ENCODE peak calls at places on chromosomes 6 and 20, in five cellular contexts. One of them, this sample, is unnamed.

GRCh38 chr6:161236091-161236633 is 37.7 kb downstream of the AGPAT4 start:
- DNase-seq in heart left ventricle: no peak
- DNase-seq in endodermal cell: no peak
- DNase-seq in adrenal gland: no peak
- DNase-seq in A549: no peak
- DNase-seq in this sample: no peak

GRCh38 chr6:16352258-16352635 is 113.9 kb downstream of the GMPR start:
- DNase-seq in endodermal cell: peak; percentile 33
- DNase-seq in A549: no peak
- DNase-seq in adrenal gland: no peak
- DNase-seq in heart left ventricle: no peak
- DNase-seq in this sample: no peak

GRCh38 chr6:136526937-136527336 is 23.3 kb downstream of the MAP7 start:
- DNase-seq in adrenal gland: no peak
- DNase-seq in A549: no peak
- DNase-seq in heart left ventricle: no peak
- DNase-seq in endodermal cell: no peak
- DNase-seq in this sample: no peak

GRCh38 chr6:133099573-133099972 is 141.6 kb upstream of the EYA4 start:
- DNase-seq in adrenal gland: no peak
- DNase-seq in endodermal cell: no peak
- DNase-seq in A549: no peak
- DNase-seq in heart left ventricle: no peak
- DNase-seq in this sample: peak; percentile 96

GRCh38 chr6:36769676-36770499 is 69.4 kb downstream of the CPNE5 start:
- DNase-seq in endodermal cell: peak; percentile 70
- DNase-seq in heart left ventricle: no peak
- DNase-seq in A549: no peak
- DNase-seq in adrenal gland: peak; percentile 36
- DNase-seq in this sample: no peak

GRCh38 chr20:25090492-25091429 is 8.8 kb upstream of the VSX1 start:
- DNase-seq in heart left ventricle: no peak
- DNase-seq in adrenal gland: no peak
- DNase-seq in endodermal cell: no peak
- DNase-seq in A549: no peak
- DNase-seq in this sample: no peak

GRCh38 chr6:16674666-16675392 is 86.4 kb downstream of the ATXN1 start:
- DNase-seq in adrenal gland: no peak
- DNase-seq in heart left ventricle: no peak
- DNase-seq in A549: no peak
- DNase-seq in endodermal cell: no peak
- DNase-seq in this sample: no peak

GRCh38 chr6:36197739-36198221 is 1.2 kb downstream of the BRPF3 start:
- DNase-seq in heart left ventricle: no peak
- DNase-seq in A549: no peak
- DNase-seq in endodermal cell: no peak
- DNase-seq in adrenal gland: peak; percentile 48
- DNase-seq in this sample: peak; percentile 20

GRCh38 chr20:1336699-1337387 is 7.9 kb upstream of the SDCBP2 start:
- DNase-seq in heart left ventricle: peak; percentile 87
- DNase-seq in A549: no peak
- DNase-seq in endodermal cell: peak; percentile 45
- DNase-seq in adrenal gland: peak; percentile 68
- DNase-seq in this sample: peak; percentile 22

GRCh38 chr6:79269877-79270276 is 35.4 kb upstream of the HMGN3 start:
- DNase-seq in A549: no peak
- DNase-seq in adrenal gland: no peak
- DNase-seq in endodermal cell: no peak
- DNase-seq in heart left ventricle: no peak
- DNase-seq in this sample: no peak

GRCh38 chr6:39430968-39431523 is 108.5 kb upstream of the KCNK16 start:
- DNase-seq in adrenal gland: no peak
- DNase-seq in A549: no peak
- DNase-seq in endodermal cell: peak; percentile 72
- DNase-seq in heart left ventricle: peak; percentile 58
- DNase-seq in this sample: peak; percentile 74

GRCh38 chr6:15882915-15883314 is 220.1 kb upstream of the DTNBP1 start:
- DNase-seq in A549: no peak
- DNase-seq in endodermal cell: no peak
- DNase-seq in heart left ventricle: peak; percentile 18
- DNase-seq in adrenal gland: no peak
- DNase-seq in this sample: no peak

GRCh38 chr6:82878812-82879211 is 186.8 kb downstream of the UBE3D start:
- DNase-seq in adrenal gland: no peak
- DNase-seq in endodermal cell: no peak
- DNase-seq in heart left ventricle: no peak
- DNase-seq in A549: no peak
- DNase-seq in this sample: peak; percentile 39

GRCh38 chr20:9079038-9079731 is 10.3 kb downstream of the PLCB4 start:
- DNase-seq in heart left ventricle: no peak
- DNase-seq in endodermal cell: no peak
- DNase-seq in adrenal gland: no peak
- DNase-seq in A549: no peak
- DNase-seq in this sample: no peak

GRCh38 chr6:144725731-144726522 is 440.8 kb downstream of the UTRN start:
- DNase-seq in heart left ventricle: peak; percentile 15
- DNase-seq in endodermal cell: no peak
- DNase-seq in A549: no peak
- DNase-seq in adrenal gland: no peak
- DNase-seq in this sample: no peak

GRCh38 chr6:52233975-52234823 is 10.1 kb downstream of the IL17F start:
- DNase-seq in heart left ventricle: no peak
- DNase-seq in A549: peak; percentile 33
- DNase-seq in adrenal gland: peak; percentile 35
- DNase-seq in endodermal cell: peak; percentile 84
- DNase-seq in this sample: peak; percentile 91

GRCh38 chr20:15596220-15596875 is 976.9 kb downstream of the KIF16B start:
- DNase-seq in endodermal cell: no peak
- DNase-seq in adrenal gland: no peak
- DNase-seq in heart left ventricle: no peak
- DNase-seq in A549: no peak
- DNase-seq in this sample: no peak

GRCh38 chr6:153207617-153208016 is 76.5 kb upstream of the RGS17 start:
- DNase-seq in heart left ventricle: no peak
- DNase-seq in endodermal cell: no peak
- DNase-seq in adrenal gland: no peak
- DNase-seq in A549: no peak
- DNase-seq in this sample: no peak

GRCh38 chr20:10558635-10559187 is 115.1 kb downstream of the JAG1 start:
- DNase-seq in A549: no peak
- DNase-seq in heart left ventricle: no peak
- DNase-seq in endodermal cell: no peak
- DNase-seq in adrenal gland: no peak
- DNase-seq in this sample: no peak

GRCh38 chr6:15945593-15946159 is 183.2 kb upstream of the MYLIP start:
- DNase-seq in heart left ventricle: no peak
- DNase-seq in A549: no peak
- DNase-seq in endodermal cell: no peak
- DNase-seq in adrenal gland: no peak
- DNase-seq in this sample: no peak

GRCh38 chr20:2558581-2559301 is 22.4 kb downstream of the TMC2 start:
- DNase-seq in heart left ventricle: no peak
- DNase-seq in A549: peak; percentile 21
- DNase-seq in adrenal gland: no peak
- DNase-seq in endodermal cell: peak; percentile 72
- DNase-seq in this sample: peak; percentile 16
- TF ChIP-seq CTCF in heart left ventricle: no peak
- TF ChIP-seq CTCF in A549: no peak
- TF ChIP-seq CTCF in adrenal gland: no peak
- TF ChIP-seq CTCF in endodermal cell: no peak
- TF ChIP-seq CTCF in this sample: no peak

GRCh38 chr6:32492351-32492750 is 37.7 kb downstream of the HLA-DRB5 start:
- DNase-seq in adrenal gland: no peak
- DNase-seq in A549: no peak
- DNase-seq in endodermal cell: no peak
- DNase-seq in heart left ventricle: no peak
- DNase-seq in this sample: no peak
- H3K4me3 ChIP-seq in adrenal gland: no peak overlapping the region
- H3K4me3 ChIP-seq in A549: no peak overlapping the region
- H3K4me3 ChIP-seq in endodermal cell: no peak overlapping the region
- H3K4me3 ChIP-seq in heart left ventricle: no peak overlapping the region
- H3K4me3 ChIP-seq in this sample: no peak overlapping the region

GRCh38 chr6:3888153-3888957 is 39.2 kb downstream of the FAM50B start:
- DNase-seq in A549: peak; percentile 26
- DNase-seq in endodermal cell: no peak
- DNase-seq in heart left ventricle: no peak
- DNase-seq in adrenal gland: no peak
- DNase-seq in this sample: no peak

GRCh38 chr6:3885262-3886036 is 36.3 kb downstream of the FAM50B start:
- DNase-seq in adrenal gland: no peak
- DNase-seq in A549: peak; percentile 23
- DNase-seq in endodermal cell: peak; percentile 78
- DNase-seq in heart left ventricle: no peak
- DNase-seq in this sample: no peak

GRCh38 chr6:3882865-3883264 is 33.7 kb downstream of the FAM50B start:
- DNase-seq in adrenal gland: no peak
- DNase-seq in A549: no peak
- DNase-seq in endodermal cell: peak; percentile 10
- DNase-seq in heart left ventricle: no peak
- DNase-seq in this sample: peak; percentile 18

GRCh38 chr6:3884007-3884745 is 35.0 kb downstream of the FAM50B start:
- DNase-seq in endodermal cell: no peak
- DNase-seq in adrenal gland: no peak
- DNase-seq in A549: peak; percentile 21
- DNase-seq in heart left ventricle: no peak
- DNase-seq in this sample: peak; percentile 52

DNA sequence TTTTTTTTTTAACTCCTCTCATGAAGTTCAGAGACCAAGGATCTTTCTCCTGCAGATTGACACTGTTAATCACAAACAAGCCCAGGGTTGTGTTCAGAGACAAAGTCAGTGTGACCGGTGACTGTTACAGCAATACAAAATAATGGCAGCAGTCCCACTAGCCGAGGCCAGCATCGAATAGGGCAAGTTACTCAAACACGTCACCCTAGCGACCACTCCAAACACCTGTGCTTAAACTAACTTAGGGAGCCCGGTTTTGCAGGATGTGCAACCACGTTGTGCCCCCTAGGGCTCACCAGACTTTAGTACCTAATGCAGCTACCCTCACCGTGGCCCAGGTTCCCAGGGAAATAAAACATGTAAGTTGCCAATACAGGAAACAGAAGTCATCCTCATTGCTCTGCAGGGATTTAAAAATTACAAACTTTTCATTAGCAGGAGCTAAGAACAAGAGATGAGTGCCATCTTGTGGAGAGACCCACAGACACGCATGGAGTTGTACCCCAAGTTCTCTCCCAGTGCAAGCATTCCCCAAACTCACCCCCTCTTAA is 38.1 kb downstream of the FAM50B start:
- DNase-seq in heart left ventricle: no peak
- DNase-seq in endodermal cell: no peak
- DNase-seq in adrenal gland: no peak
- DNase-seq in A549: no peak
- DNase-seq in this sample: peak; percentile 23
- TF ChIP-seq CTCF in heart left ventricle: peak; percentile 40
- TF ChIP-seq CTCF in endodermal cell: peak; percentile 47
- TF ChIP-seq CTCF in adrenal gland: peak; percentile 20
- TF ChIP-seq CTCF in A549: peak; percentile 49
- TF ChIP-seq CTCF in this sample: peak; percentile 55

GRCh38 chr20:5509803-5510202 is 193.0 kb upstream of the PROKR2 start:
- DNase-seq in heart left ventricle: no peak
- DNase-seq in A549: no peak
- DNase-seq in adrenal gland: no peak
- DNase-seq in endodermal cell: no peak
- DNase-seq in this sample: no peak

GRCh38 chr20:5508044-5508443 is 191.3 kb upstream of the PROKR2 start:
- DNase-seq in A549: no peak
- DNase-seq in endodermal cell: no peak
- DNase-seq in heart left ventricle: no peak
- DNase-seq in adrenal gland: no peak
- DNase-seq in this sample: no peak

DNA sequence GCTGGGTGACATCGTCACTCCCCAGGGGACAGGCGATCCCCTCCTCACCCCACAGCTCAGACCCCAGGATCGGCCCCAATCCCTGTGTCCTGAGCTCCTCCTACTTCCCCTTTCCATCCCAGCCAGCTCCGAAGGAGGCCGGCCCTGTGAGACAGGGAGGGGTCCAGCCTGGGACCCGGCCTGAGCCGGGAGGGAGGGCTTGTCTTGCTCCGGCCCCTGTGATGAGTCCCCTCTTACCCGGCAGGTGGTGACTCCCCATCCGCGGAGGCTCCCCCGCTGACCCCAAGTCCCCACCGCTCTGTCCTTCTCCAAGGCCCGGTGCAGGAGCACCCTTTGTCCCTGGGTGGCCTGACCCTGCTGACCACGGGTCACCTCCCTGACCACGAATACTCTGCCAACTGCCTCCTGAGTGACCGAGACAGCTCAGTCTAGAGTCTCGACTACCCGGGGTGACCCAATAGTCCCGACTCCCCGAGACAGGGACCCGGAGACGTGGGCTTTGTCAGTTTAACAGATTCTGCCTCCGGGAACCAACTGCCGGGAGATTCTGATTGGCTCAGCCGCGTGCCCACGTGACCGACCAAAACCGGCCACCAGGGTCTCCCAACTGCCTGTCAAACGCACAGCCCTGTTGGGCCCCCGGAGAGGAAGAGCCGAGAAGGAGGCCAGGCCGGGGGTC is 187.4 kb upstream of the PROKR2 start:
- DNase-seq in A549: no peak
- DNase-seq in endodermal cell: peak; percentile 66
- DNase-seq in adrenal gland: peak; percentile 76
- DNase-seq in heart left ventricle: peak; percentile 74
- DNase-seq in this sample: peak; percentile 41
- H3K4me3 ChIP-seq in A549: no peak overlapping the region
- H3K4me3 ChIP-seq in endodermal cell: peak overlapping the region; percentile 75
- H3K4me3 ChIP-seq in adrenal gland: no peak overlapping the region
- H3K4me3 ChIP-seq in heart left ventricle: peak overlapping the region; percentile 73
- H3K4me3 ChIP-seq in this sample: peak overlapping the region; percentile 44

DNA sequence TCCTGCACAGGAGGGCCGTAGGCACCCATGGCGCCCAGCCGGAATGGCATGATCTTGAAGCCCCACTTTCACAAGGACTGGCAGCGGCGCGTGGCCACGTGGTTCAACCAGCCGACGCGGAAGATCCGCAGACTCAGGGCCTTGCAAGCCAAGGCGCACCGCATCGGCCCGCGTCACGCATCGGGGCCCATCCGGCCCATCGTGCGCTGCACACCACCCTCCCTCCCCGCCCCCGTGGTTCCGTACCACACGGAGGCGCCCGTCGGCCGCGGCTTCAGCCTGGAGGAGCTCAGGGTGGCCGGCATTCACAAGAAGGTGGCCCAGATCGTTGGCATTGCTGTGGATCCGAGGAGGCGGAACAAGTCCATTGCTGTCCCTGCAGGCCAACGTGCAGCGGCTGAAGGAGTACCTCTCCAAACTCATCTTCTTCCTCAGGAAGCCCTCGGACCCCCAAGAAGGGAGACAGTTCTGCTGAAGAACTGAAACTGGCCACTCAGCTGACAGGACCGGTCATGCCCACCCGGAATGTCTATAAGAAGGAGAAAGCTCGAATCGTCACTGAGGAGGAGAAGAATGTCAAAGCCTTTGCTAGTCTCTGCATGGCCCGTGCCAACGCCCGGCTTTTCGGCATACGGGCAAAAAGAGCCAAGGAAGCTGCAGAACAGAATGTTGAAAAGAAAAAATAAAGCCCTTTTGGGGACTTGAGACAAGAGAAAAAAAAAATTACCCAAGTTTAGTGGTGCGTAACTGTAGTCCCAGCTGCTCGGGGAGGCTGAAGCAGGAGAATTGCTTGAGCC is 9.9 kb upstream of the NCOA5 start:
- DNase-seq in endodermal cell: peak; percentile 82
- DNase-seq in heart left ventricle: no peak
- DNase-seq in A549: no peak
- DNase-seq in adrenal gland: no peak
- DNase-seq in this sample: no peak
- TF ChIP-seq CTCF in endodermal cell: peak; percentile 63
- TF ChIP-seq CTCF in heart left ventricle: no peak
- TF ChIP-seq CTCF in A549: no peak
- TF ChIP-seq CTCF in adrenal gland: no peak
- TF ChIP-seq CTCF in this sample: no peak

This sample was measured in A673.